ENCODE peak calls at places on chromosomes 2 and 18, in seven cellular contexts. B is fibroblast of lung; I is mucosa of descending colon; G is CD4-positive, CD25-positive, alpha-beta regulatory T cell; J is cardiac muscle cell; E is lung; N is kidney. Z is an unnamed sample. For H3K36me3, the result is how much of the 10 kb centered on the place peaks cover.

GRCh38 chr2:201406077-201406662 is 45.1 kb downstream of the TRAK2 start:
- DNase-seq in I (no peak), E (no peak), B (peak), G (no peak), J (no peak), N (no peak), Z (no peak)

GRCh38 chr2:46775722-46776121 is 139.9 kb downstream of the MCFD2 start:
- DNase-seq in B (no peak), N (no peak), E (no peak), G (no peak), J (no peak), I (no peak), Z (no peak)

GRCh38 chr2:26883971-26884370 is 36.0 kb downstream of the DPYSL5 start:
- DNase-seq in G (no peak), I (no peak), B (no peak), E (no peak), J (no peak), N (no peak), Z (peak)

GRCh38 chr2:230942920-230943896 is 18.2 kb upstream of the GPR55 start:
- DNase-seq in N (no peak), G (no peak), B (no peak), I (peak), J (no peak), E (no peak), Z (no peak)

GRCh38 chr2:64766841-64767669 is 113.3 kb upstream of the SERTAD2 start:
- DNase-seq in J (no peak), G (no peak), N (no peak), B (peak), I (no peak), E (no peak), Z (no peak)

GRCh38 chr2:99615247-99615771 is 125.5 kb upstream of the REV1 start:
- DNase-seq in G (no peak), E (no peak), I (no peak), N (no peak), B (no peak), J (no peak), Z (peak)

GRCh38 chr2:172434821-172435607 is 7.6 kb downstream of the ITGA6 start:
- DNase-seq in B (peak), I (no peak), J (no peak), N (no peak), E (no peak), G (peak), Z (no peak)

GRCh38 chr18:54790109-54790508 is 38.2 kb upstream of the RAB27B start:
- DNase-seq in E (no peak), I (no peak), G (no peak), B (no peak), N (no peak), J (no peak), Z (no peak)

GRCh38 chr18:35197286-35197685 is 43.5 kb upstream of the ZNF397 start:
- DNase-seq in E (no peak), N (no peak), J (no peak), I (no peak), B (no peak), G (no peak), Z (no peak)

GRCh38 chr18:506264-506663 is 5.8 kb upstream of the COLEC12 start:
- DNase-seq in I (no peak), N (no peak), J (no peak), B (no peak), G (no peak), E (no peak), Z (no peak)

GRCh38 chr2:145551661-145552060 is 1031.7 kb upstream of the ZEB2 start:
- DNase-seq in B (no peak), J (no peak), G (no peak), N (no peak), I (no peak), E (no peak), Z (no peak)

GRCh38 chr2:7011376-7012083 is 94.3 kb downstream of the RNF144A start:
- DNase-seq in B (peak), J (no peak), E (no peak), N (no peak), I (no peak), G (no peak), Z (no peak)

GRCh38 chr2:158755738-158756137 is 39.4 kb upstream of the DAPL1 start:
- DNase-seq in B (no peak), G (no peak), J (peak), E (no peak), I (no peak), N (no peak), Z (peak)

GRCh38 chr2:164479460-164479859 is 141.8 kb downstream of the GRB14 start:
- DNase-seq in B (peak), G (no peak), E (no peak), I (no peak), J (peak), N (no peak), Z (peak)

GRCh38 chr2:76381624-76382023 is 670.9 kb upstream of the GCFC2 start:
- DNase-seq in J (no peak), I (no peak), G (no peak), E (no peak), B (no peak), N (no peak), Z (no peak)

GRCh38 chr2:70726947-70727725 is 40.9 kb downstream of the ADD2 start:
- DNase-seq in J (no peak), N (no peak), G (no peak), B (no peak), I (no peak), E (no peak), Z (no peak)

GRCh38 chr2:30402441-30403182 is 44.4 kb upstream of the LCLAT1 start:
- DNase-seq in I (no peak), B (no peak), E (no peak), J (no peak), N (no peak), G (no peak), Z (no peak)

GRCh38 chr2:67446504-67446911 is 49.4 kb downstream of the ETAA1 start:
- DNase-seq in E (no peak), J (no peak), N (no peak), G (no peak), I (no peak), B (peak), Z (no peak)

GRCh38 chr2:82254728-82255127 is 1950.2 kb upstream of the LRRTM1 start:
- DNase-seq in E (no peak), I (no peak), G (no peak), J (no peak), N (no peak), B (no peak), Z (no peak)

GRCh38 chr2:101418704-101419663 is 31.7 kb upstream of the CREG2 start:
- DNase-seq in G (peak), J (peak), E (peak), N (no peak), I (no peak), B (peak), Z (peak)

GRCh38 chr2:15622614-15623480 is 31.2 kb downstream of the DDX1 start:
- DNase-seq in B (no peak), J (no peak), G (no peak), I (no peak), E (no peak), N (no peak), Z (no peak)
- H3K36me3 ChIP-seq in B (under half), J (half or more), G (half or more), I (under half), E (under half), N (under half), Z (half or more)

GRCh38 chr2:8543412-8544167 is 138.3 kb upstream of the ID2 start:
- DNase-seq in N (peak), I (peak), E (peak), J (no peak), G (peak), B (peak), Z (no peak)

GRCh38 chr2:8545676-8546318 is 136.1 kb upstream of the ID2 start:
- DNase-seq in I (peak), B (no peak), G (no peak), E (no peak), J (no peak), N (no peak), Z (no peak)

GRCh38 chr2:8543065-8543411 is 138.8 kb upstream of the ID2 start:
- DNase-seq in B (no peak), N (no peak), J (no peak), E (no peak), I (no peak), G (no peak), Z (no peak)

GRCh38 chr2:8544786-8545631 is 136.8 kb upstream of the ID2 start:
- DNase-seq in I (peak), J (no peak), N (peak), G (peak), E (peak), B (peak), Z (peak)

GRCh38 chr2:8544168-8544785 is 137.6 kb upstream of the ID2 start:
- DNase-seq in N (no peak), I (peak), B (no peak), J (no peak), G (no peak), E (no peak), Z (no peak)
- H3K4me3 ChIP-seq in N (no peak), I (no peak), B (no peak), J (no peak), G (no peak), E (no peak), Z (no peak)

DNA sequence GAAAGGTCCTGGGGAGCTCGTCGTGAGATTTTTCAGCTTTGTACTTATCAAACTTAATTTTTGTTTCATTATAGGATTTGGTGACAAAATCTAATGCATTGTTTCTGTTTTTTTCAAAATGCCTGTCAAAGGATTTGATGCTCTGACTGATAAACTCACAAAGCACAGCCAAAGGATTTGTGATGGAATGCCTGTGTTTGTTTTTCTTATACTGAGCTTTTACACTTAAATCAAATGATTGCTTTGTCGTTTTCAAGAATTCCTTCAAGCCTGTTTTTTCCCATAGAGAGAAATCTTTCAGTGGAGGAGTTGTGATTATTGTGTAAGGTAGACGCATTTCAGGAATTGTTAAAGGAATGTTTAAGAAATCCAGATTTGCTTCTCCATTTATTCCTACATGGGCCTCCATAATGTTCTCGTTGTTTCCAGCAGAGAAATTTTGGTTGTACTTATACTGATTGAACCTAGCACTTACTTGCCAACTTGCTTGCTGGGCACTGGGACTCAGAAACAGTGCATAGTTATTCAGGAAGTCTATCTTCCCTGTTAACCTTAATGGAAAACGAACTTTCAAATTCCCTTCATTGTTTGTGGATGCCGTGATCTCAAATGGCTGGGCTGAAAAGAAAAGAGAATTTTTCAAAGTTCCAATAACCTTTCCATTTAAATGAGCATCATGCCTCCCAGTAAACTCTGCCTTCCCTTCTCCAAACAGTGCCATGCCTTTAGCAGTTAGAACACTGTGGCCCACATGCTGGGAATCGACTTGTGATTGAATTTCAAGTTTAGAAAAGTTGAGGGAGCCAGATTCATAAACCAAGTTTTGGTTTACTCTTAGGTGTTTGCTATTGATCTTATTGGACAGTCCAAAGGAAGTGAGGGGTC is 36.5 kb downstream of the APOB start:
- DNase-seq in G (no peak), B (no peak), J (no peak), N (no peak), I (no peak), E (no peak), Z (no peak)
- H3K36me3 ChIP-seq in G (under half), B (under half), J (under half), N (under half), I (under half), E (under half), Z (under half)

DNA sequence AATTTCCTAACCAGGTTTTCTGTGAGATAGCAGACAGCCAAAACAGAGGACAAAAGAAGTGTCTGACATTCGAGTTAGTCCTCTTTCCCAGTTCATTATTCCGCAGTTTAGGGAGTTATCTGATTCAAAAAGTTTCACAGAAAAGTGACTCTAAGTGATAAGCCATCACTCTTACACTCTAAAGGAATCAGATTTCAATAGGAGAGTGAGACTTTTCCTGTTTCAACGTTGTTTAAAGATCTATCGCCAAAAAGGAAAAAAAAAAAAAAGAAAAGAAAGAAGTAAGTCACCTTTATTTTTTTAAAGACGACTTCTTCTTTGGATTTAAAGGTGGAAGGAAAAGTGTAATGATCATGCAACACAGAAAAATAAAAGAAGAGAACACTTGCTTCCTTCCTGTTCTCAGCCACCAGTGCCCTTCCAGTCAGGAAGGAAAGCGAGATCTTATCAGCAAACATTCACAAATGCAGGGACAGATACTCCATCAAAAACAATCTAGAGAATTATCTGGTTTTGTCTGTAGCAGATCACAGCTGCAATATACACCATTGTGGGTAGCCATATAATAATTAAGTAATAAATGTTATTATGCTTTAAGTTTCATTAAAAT is 49.8 kb downstream of the TFPI start:
- DNase-seq in I (no peak), B (no peak), G (no peak), E (no peak), J (no peak), N (no peak), Z (no peak)
- H3K4me3 ChIP-seq in I (no peak), B (no peak), G (no peak), E (no peak), J (no peak), N (no peak), Z (no peak)

DNA sequence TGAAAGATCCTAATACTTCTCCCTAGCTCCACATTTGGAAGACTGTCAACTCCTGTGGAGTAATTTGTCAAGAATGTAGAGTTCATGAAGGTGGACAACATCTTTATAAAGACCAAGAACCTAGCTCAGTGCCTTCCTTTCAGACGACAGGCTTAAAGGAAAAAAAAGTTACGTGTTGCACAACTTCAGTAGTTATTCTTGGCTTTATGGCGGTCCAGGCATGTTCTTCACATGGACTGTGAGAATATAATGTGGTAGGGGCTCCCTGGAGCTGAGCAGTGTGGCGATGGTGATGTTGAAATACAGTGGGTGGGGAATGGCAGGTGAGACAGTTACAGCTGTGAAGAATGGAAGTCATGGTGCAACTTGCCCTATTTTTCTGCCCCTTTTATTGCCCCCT is 3.9 kb downstream of the TAF1B start:
- DNase-seq in J (no peak), I (no peak), G (no peak), N (no peak), B (no peak), E (no peak), Z (no peak)
- H3K36me3 ChIP-seq in J (under half), I (under half), G (under half), N (under half), B (under half), E (under half), Z (half or more)

GRCh38 chr18:79275992-79276391 is 119.7 kb upstream of the NFATC1 start:
- DNase-seq in N (no peak), E (no peak), G (no peak), B (no peak), J (no peak), I (no peak), Z (no peak)

GRCh38 chr18:79278896-79279295 is 116.8 kb upstream of the NFATC1 start:
- DNase-seq in J (no peak), B (no peak), N (no peak), E (no peak), G (no peak), I (no peak), Z (no peak)

GRCh38 chr18:79275461-79275860 is 120.3 kb upstream of the NFATC1 start:
- DNase-seq in N (no peak), E (no peak), I (no peak), J (peak), B (no peak), G (no peak), Z (no peak)

GRCh38 chr18:79274823-79275222 is 120.9 kb upstream of the NFATC1 start:
- DNase-seq in I (no peak), N (no peak), J (no peak), B (no peak), E (no peak), G (no peak), Z (no peak)

DNA sequence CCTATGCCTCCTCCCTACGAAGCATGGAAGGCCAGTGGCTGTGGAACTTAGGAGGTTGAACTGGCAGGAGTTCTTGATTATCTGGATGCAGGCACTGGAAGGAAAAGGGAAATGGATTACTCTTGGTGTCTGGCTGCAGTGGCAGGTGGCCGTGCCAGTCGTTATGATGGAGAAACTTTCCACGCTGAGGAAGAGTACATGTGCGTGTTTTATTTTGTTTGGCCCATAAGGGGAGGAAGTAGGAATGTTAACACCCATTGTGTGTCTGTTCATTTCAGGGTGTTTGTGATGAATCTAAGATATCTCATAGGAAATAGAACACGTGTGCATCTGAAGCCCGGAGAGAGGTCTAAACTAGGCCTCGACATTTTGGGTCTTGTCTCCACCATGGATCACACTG is 122.8 kb upstream of the NFATC1 start:
- DNase-seq in J (no peak), E (no peak), B (no peak), G (no peak), N (no peak), I (no peak), Z (no peak)
- H3K4me3 ChIP-seq in J (no peak), E (no peak), B (no peak), G (no peak), N (no peak), I (no peak), Z (no peak)

DNA sequence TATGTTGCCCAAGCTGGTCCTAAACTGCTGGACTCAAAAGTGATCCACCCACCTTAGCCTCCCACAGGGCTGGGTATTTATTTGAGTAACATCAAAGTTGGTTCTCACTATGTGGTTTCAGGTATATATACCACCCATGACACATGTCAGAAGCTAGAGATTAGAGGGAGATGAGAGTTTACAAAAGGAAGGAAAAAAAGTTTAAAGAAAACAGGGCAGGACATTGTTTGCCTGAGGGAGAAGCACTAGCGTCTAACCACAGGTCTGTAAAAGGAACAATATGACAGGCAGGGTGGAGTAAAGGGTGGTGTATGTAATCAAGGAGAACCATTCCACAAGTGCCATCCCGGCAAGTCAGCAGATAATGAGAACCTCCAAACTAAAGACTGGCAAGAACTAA is 8.5 kb downstream of the CEP76 start:
- DNase-seq in E (no peak), G (no peak), B (no peak), N (no peak), J (no peak), I (no peak), Z (no peak)
- H3K36me3 ChIP-seq in E (under half), G (under half), B (under half), N (under half), J (under half), I (under half), Z (half or more)

DNA sequence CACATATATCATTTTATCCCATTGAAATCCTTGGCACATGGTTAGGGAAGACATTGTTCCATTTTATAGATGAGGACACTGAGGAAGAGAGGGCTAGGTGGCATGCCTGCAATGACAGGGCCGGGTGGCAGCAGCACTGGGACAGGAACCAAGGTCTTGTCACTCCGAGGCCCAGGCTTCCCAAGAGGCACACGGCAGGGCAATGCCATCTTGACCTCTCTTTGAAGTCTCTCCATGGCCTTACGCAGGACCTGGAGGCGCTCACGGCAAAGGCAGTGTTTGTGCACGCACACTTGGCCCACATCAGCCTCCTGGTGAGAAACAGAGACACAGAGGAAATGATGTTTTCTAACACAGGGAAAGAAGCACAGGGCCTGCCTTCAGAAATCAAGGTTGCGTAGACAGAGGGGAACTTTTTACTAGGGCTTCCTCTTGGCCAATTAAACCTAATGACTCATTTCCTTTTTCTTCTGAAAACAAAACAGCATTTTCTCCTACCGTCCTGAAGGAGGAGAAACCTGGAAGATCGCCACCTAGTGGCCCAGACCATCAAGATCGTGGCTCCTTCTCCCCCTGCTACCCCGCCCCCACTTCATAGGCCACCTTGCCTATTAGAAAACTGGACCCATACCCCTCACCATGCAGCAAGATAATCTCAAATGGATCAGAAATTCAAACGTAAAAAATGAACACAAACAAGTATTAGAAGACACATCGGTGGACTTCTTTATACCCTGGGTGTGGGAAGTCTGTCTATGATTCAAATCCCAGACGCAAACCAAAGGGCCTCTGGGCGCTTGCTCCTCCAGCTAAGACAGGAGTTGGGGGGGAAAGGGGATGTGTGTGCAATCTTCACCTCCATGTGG is 74.6 kb upstream of the SP3 start:
- DNase-seq in J (peak), G (peak), I (peak), E (peak), N (peak), B (peak), Z (peak)
- H3K4me3 ChIP-seq in J (no peak), G (peak), I (no peak), E (peak), N (peak), B (no peak), Z (no peak)